ENCODE peak calls at places on chromosomes 13 and 19, in nine cellular contexts. Z is occipital lobe; H is germinal center; B is activated CD4-positive, alpha-beta T cell treated with anti-CD3 and anti-CD28 coated beads, Interleukin-2, amount 10 ng/mL, durations not matched to agents 7 days and 5 days; P is stimulated activated CD8-positive, alpha-beta memory T cell treated with anti-CD3 and anti-CD28 coated beads, Interleukin-4, amount 100 ng/mL, for 1 hour; N is thyroid gland; S is lower leg skin; G is NCI-H774; D is skeletal muscle cell. M is an unnamed sample.

GRCh38 chr13:104320446-104320845 is 1254.2 kb upstream of the SLC10A2 start:
- DNase-seq in B (no peak), N (no peak), Z (no peak), S (no peak), H (no peak), G (no peak), P (no peak), D (no peak), M (no peak)

GRCh38 chr13:33543631-33544030 is 258.1 kb upstream of the STARD13 start:
- DNase-seq in H (no peak), S (no peak), P (no peak), G (no peak), D (no peak), N (no peak), B (no peak), Z (no peak), M (no peak)

GRCh38 chr19:51980116-51980736 is 6.4 kb downstream of the ZNF350 start:
- DNase-seq in S (no peak), B (no peak), D (peak), P (no peak), H (no peak), N (peak), G (no peak), Z (no peak), M (no peak)

GRCh38 chr13:101424381-101425155 is 8.3 kb upstream of the NALCN start:
- DNase-seq in S (no peak), Z (peak), G (no peak), D (no peak), B (no peak), N (no peak), P (no peak), H (no peak), M (no peak)

GRCh38 chr19:38639679-38640078 is 7.8 kb upstream of the ACTN4 start:
- DNase-seq in N (no peak), G (no peak), Z (no peak), D (no peak), S (no peak), P (no peak), B (no peak), H (no peak), M (no peak)

GRCh38 chr19:12289790-12290065 is 5.0 kb downstream of the ZNF44 start:
- DNase-seq in B (no peak), D (no peak), H (no peak), P (no peak), G (no peak), N (no peak), S (no peak), Z (no peak), M (no peak)

GRCh38 chr19:47781590-47782318 is 3.3 kb downstream of the SELENOW start:
- DNase-seq in P (no peak), D (no peak), S (no peak), Z (peak), H (no peak), G (no peak), N (no peak), B (no peak), M (no peak)

GRCh38 chr13:58341318-58341717 is 709.8 kb downstream of the PCDH17 start:
- DNase-seq in D (no peak), H (no peak), G (no peak), B (no peak), S (no peak), Z (no peak), N (no peak), P (no peak), M (no peak)

GRCh38 chr19:4456843-4457653 is 546 bp downstream of the UBXN6 start:
- DNase-seq in B (peak), N (peak), D (peak), P (peak), H (peak), Z (no peak), S (peak), G (no peak), M (peak)

GRCh38 chr13:26679411-26679810 is 81.2 kb downstream of the GPR12 start:
- DNase-seq in P (no peak), B (no peak), G (no peak), N (no peak), Z (no peak), H (no peak), S (no peak), D (peak), M (no peak)

GRCh38 chr19:55157064-55157908 is at the start of gene TNNI3:
- DNase-seq in D (no peak), S (no peak), Z (no peak), B (no peak), N (no peak), P (no peak), G (no peak), H (no peak), M (no peak)